ENCODE peak calls at places on chromosome 11, in four cellular contexts. O, S, G and U are unnamed samples.

GRCh38 chr11:68813778-68814177 is 27.9 kb downstream of the CPT1A start:
- DNase-seq in O (no peak), S (no peak), G (no peak), U (no peak)

GRCh38 chr11:65891180-65892136 is 985 bp downstream of the CCDC85B start:
- DNase-seq in O (peak; percentile 73), S (peak; percentile 78), G (no peak), U (no peak)

GRCh38 chr11:69261116-69261515 is 32.8 kb upstream of the MYEOV start:
- DNase-seq in O (no peak), S (no peak), G (no peak), U (no peak)

GRCh38 chr11:82902086-82902485 is 550 bp downstream of the DDIAS start:
- DNase-seq in O (no peak), S (no peak), G (no peak), U (no peak)

GRCh38 chr11:70650075-70650909 is 252.0 kb downstream of the CTTN start:
- DNase-seq in O (peak; percentile 83), S (peak; percentile 83), G (peak; percentile 69), U (peak; percentile 88)

GRCh38 chr11:71173709-71174108 is 78.7 kb downstream of the SHANK2 start:
- DNase-seq in O (no peak), S (no peak), G (no peak), U (no peak)

GRCh38 chr11:113579292-113579940 is 104.2 kb upstream of the DRD2 start:
- DNase-seq in O (peak; percentile 54), S (no peak), G (no peak), U (no peak)

GRCh38 chr11:57751676-57752253 is at the start of gene BTBD18:
- DNase-seq in O (peak; percentile 84), S (peak; percentile 60), G (peak; percentile 58), U (no peak)

GRCh38 chr11:110199184-110199981 is 97.0 kb downstream of the RDX start:
- DNase-seq in O (no peak), S (no peak), G (peak; percentile 51), U (no peak)

GRCh38 chr11:68076371-68077042 is 37.7 kb downstream of the TCIRG1 start:
- DNase-seq in O (peak; percentile 16), S (no peak), G (no peak), U (no peak)

GRCh38 chr11:2899080-2899783 is 13.7 kb upstream of the CDKN1C start:
- DNase-seq in O (no peak), S (no peak), G (no peak), U (no peak)

GRCh38 chr11:32531528-32531927 is 52.1 kb upstream of the EIF3M start:
- DNase-seq in O (no peak), S (no peak), G (peak; percentile 11), U (no peak)

GRCh38 chr11:120336641-120337132 is 474 bp downstream of the ARHGEF12 start:
- DNase-seq in O (peak; percentile 67), S (no peak), G (peak; percentile 20), U (no peak)

GRCh38 chr11:115939726-115940421 is 435.7 kb upstream of the CADM1 start:
- DNase-seq in O (no peak), S (no peak), G (no peak), U (no peak)

GRCh38 chr11:120184371-120184945 is 26.4 kb upstream of the OAF start:
- DNase-seq in O (no peak), S (no peak), G (no peak), U (no peak)

GRCh38 chr11:132039521-132039920 is 669.1 kb downstream of the NTM start:
- DNase-seq in O (no peak), S (no peak), G (no peak), U (no peak)
- H4K8ac ChIP-seq in O (no peak overlapping the region), S (no peak overlapping the region), G (peak overlapping the region; percentile 47), U (no peak overlapping the region)

GRCh38 chr11:20051783-20052399 is 108.4 kb downstream of the DBX1 start:
- DNase-seq in O (no peak), S (no peak), G (no peak), U (no peak)
- H4K8ac ChIP-seq in O (no peak overlapping the region), S (no peak overlapping the region), G (no peak overlapping the region), U (no peak overlapping the region)

DNA sequence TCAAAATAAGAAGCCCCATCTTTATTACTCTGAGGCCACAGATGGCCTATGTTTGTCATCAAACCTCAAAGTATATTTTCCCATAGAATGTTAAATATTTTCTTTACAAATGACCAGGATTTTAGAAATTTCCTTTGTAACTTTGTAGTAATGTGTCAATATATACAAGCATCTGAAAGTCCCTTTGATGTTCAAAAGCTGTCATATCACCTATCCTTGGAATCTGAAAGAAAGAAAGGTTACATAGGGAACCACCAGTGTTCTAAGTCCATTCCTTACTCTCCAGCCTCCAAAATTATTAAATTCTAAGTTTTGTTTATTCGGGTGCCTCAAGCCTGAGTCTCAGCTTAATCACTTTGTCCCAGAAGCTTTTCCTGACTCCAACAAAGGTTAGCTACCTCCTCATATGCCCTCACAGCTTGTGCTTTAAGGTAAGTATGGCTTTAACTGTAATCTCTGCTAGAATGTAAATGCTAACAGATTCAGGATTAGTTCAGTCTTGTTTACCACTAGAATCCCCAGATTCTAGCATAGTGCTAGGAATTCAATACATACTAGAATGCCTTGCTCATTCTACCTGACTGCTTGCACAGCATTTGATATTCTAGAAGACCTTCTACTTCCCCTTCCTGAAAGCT is 32.3 kb downstream of the CCDC34 start:
- DNase-seq in O (no peak), S (no peak), G (no peak), U (no peak)
- H4K8ac ChIP-seq in O (no peak overlapping the region), S (no peak overlapping the region), G (peak overlapping the region; percentile 38), U (no peak overlapping the region)

DNA sequence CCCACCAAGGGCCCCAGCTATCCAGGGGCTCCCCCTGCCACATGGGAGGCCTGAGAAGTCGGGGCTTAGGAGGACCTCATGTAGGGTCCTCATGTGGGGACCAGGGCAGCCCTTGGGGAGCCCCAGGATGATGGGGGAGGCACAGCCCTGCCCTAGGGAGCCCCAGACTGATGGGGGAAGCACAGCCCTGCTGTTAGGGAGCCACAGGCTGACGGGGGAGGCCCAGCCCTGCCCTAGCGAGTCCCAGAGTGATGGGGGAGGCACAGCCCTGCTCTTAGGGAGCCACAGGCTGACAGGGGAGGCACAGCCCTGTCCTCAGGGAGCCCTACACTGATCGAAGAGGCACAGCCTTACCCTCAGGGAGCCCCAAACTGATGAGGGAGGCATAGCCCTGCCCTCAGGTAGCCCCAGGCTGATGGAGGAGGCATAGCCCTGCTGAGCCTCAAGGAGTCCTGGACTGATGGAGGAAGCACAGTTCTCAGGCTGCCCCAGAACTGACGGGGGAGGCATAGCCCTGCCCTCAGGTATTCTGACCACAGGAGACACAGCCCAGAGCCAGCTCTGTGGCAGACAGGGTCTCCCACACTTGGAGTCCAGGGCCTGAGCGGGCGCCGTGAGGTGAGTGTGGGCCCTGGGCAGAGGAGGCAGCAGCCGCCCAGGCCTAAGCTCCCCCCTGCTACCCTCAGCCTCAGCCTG is 10.8 kb downstream of the PRR33 start:
- DNase-seq in O (no peak), S (no peak), G (no peak), U (no peak)
- H4K8ac ChIP-seq in O (no peak overlapping the region), S (no peak overlapping the region), G (no peak overlapping the region), U (peak overlapping the region; percentile 96)